ENCODE peak calls at places on chromosomes 11 and 22, in nine cellular contexts. F is transverse colon, U is ascending aorta, B is mesothelial cell of epicardium, Y is heart right ventricle, S is fibroblast of villous mesenchyme, X is WERI-Rb-1, M is AG04450, R is astrocyte. O is an unnamed sample.

GRCh38 chr11:67441731-67442401 is 1.4 kb downstream of the CORO1B start:
- DNase-seq in X (no peak), M (no peak), Y (no peak), F (no peak), S (no peak), R (no peak), U (no peak), B (no peak), O (no peak)

GRCh38 chr22:41998361-41999261 is at the start of gene WBP2NL:
- DNase-seq in M (peak), Y (peak), B (no peak), U (peak), R (peak), F (peak), X (no peak), S (peak), O (peak)

GRCh38 chr11:91489989-91490388 is 734.6 kb upstream of the FAT3 start:
- DNase-seq in F (no peak), S (no peak), M (no peak), U (no peak), Y (no peak), R (no peak), B (no peak), X (no peak), O (no peak)

GRCh38 chr22:39233736-39234120 is 11.1 kb downstream of the PDGFB start:
- DNase-seq in F (no peak), X (no peak), R (no peak), M (no peak), S (no peak), U (no peak), Y (peak), B (no peak), O (peak)

GRCh38 chr22:47432683-47433082 is 670.2 kb downstream of the TBC1D22A start:
- DNase-seq in B (no peak), Y (no peak), M (no peak), F (no peak), X (no peak), S (no peak), U (no peak), R (no peak), O (no peak)

GRCh38 chr22:48182036-48182435 is 1419.6 kb downstream of the TBC1D22A start:
- DNase-seq in M (no peak), R (no peak), X (no peak), Y (no peak), S (no peak), U (no peak), B (no peak), F (no peak), O (no peak)

GRCh38 chr11:10600570-10601248 is 32.2 kb upstream of the LYVE1 start:
- DNase-seq in Y (no peak), M (no peak), X (no peak), S (no peak), U (no peak), F (no peak), R (no peak), B (no peak), O (no peak)

GRCh38 chr11:662689-663274 is 25.7 kb downstream of the DRD4 start:
- DNase-seq in M (peak), F (peak), S (peak), B (no peak), X (peak), Y (peak), R (peak), U (no peak), O (peak)

GRCh38 chr11:86620796-86621575 is 51.4 kb downstream of the ME3 start:
- DNase-seq in U (no peak), F (no peak), B (no peak), R (peak), X (no peak), M (no peak), Y (no peak), S (peak), O (peak)

GRCh38 chr11:46697303-46697702 is 3.1 kb downstream of the ARHGAP1 start:
- DNase-seq in S (peak), B (no peak), X (no peak), Y (no peak), F (no peak), M (no peak), R (no peak), U (no peak), O (peak)

GRCh38 chr22:19082101-19082500 is 40.1 kb downstream of the DGCR2 start:
- DNase-seq in M (no peak), S (no peak), R (no peak), Y (no peak), B (no peak), X (no peak), U (no peak), F (no peak), O (no peak)

GRCh38 chr11:11441091-11441490 is 88.0 kb upstream of the CSNK2A3 start:
- DNase-seq in F (no peak), R (no peak), M (no peak), U (no peak), B (no peak), S (no peak), Y (no peak), X (no peak), O (no peak)

GRCh38 chr22:32378703-32379272 is 21.1 kb downstream of the RFPL3 start:
- DNase-seq in Y (no peak), R (no peak), F (peak), X (peak), B (no peak), U (no peak), S (peak), M (no peak), O (peak)

GRCh38 chr11:119320593-119321524 is 3.9 kb upstream of the MCAM start:
- DNase-seq in Y (peak), B (no peak), F (peak), M (no peak), S (peak), U (no peak), X (no peak), R (peak), O (peak)

GRCh38 chr11:60987577-60988277 is 16.2 kb downstream of the CD6 start:
- DNase-seq in M (no peak), B (no peak), Y (no peak), X (no peak), S (no peak), U (no peak), F (no peak), R (no peak), O (no peak)

DNA sequence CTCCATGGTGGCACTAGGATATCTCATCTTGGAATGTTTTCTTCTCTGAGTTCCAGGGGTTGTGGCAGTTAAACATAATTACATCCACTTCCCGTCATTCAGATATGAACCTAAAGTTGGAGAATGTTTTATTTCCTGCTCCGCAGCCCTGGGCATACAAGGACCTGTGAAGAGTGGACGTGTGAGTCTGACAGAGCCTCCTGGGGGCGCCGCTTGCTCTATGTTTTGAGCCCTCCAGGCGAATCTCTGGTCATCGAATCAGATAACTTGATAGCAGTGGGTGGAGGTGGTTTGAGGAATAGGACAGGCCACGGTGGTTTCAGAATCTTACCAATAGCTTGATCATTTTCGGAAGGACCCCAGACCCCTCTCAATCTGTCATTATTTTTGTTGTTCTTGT is 174.2 kb downstream of the NTM start:
- DNase-seq in X (no peak), Y (no peak), R (no peak), F (no peak), S (no peak), U (no peak), M (no peak), B (no peak), O (no peak)
- TF ChIP-seq CTCF in X (peak), Y (no peak), R (no peak), F (no peak), S (no peak), U (no peak), M (no peak), B (no peak), O (no peak)

DNA sequence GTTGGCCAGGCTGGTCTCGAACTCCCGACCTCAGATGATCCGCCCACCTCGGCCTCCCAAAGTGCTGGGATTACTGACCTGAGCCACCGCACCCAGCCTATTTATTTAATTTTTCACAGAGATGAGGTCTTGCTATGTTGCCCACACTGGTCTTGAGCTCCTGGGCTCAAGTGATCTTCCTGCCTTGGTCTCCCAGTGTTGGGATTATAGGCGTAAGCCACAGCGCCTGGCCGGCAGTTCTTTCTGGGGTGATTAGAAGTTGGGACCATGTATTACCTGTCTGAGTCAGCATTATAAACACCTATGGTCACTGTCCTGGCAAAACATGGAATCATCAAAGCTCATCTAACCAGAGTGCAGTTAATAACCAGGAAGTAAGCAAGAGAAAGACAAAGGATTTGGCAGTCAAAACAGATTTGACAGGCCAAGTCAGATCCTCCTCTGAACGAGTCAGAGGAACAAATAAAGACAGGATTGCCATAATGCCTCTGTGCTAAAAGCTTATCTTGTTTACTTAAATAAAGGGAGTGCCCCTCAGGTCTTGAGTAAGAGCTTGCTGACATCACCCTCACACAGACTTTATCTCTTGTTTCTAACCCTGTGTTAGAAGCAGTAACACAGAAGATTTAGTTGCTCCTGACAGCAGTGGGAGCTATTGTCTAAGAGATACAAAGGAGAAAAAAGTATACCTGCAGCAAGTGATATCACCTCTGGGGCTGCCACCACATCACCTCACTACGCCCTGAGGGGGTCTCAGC is 3.7 kb downstream of the SERPIND1 start:
- DNase-seq in R (peak), B (no peak), M (peak), X (peak), F (peak), S (peak), Y (no peak), U (no peak), O (peak)
- TF ChIP-seq CTCF in R (no peak), B (no peak), M (peak), X (no peak), F (peak), S (no peak), Y (peak), U (no peak), O (no peak)

GRCh38 chr11:73242291-73243092 is 24.4 kb downstream of the P2RY2 start:
- DNase-seq in X (peak), U (peak), B (peak), M (peak), Y (peak), R (peak), F (peak), S (peak), O (peak)
- TF ChIP-seq CTCF in X (peak), U (peak), B (peak), M (peak), Y (peak), R (peak), F (peak), S (peak), O (peak)

GRCh38 chr11:114111369-114112042 is 52.0 kb downstream of the ZBTB16 start:
- DNase-seq in X (no peak), F (no peak), S (peak), Y (no peak), M (no peak), U (no peak), R (no peak), B (no peak), O (peak)
- TF ChIP-seq CTCF in X (no peak), F (no peak), S (peak), Y (no peak), M (no peak), U (no peak), R (no peak), B (no peak), O (peak)